ENCODE peak calls at places on chromosomes 2 and 18, in five cellular contexts. M is GM23248; K is HFFc6; O is mucosa of gallbladder; X is CD4-positive, alpha-beta T cell. V is an unnamed sample.

GRCh38 chr18:457120-457519 is 43.4 kb downstream of the COLEC12 start:
- DNase-seq in M (peak; percentile 85), K (no peak), O (peak; percentile 17), X (no peak), V (peak; percentile 77)

GRCh38 chr2:231276986-231277385 is 78.6 kb downstream of the ARMC9 start:
- DNase-seq in M (no peak), K (no peak), O (no peak), X (no peak), V (no peak)

GRCh38 chr2:161161074-161161577 is 898 bp downstream of the TANK start:
- DNase-seq in M (peak; percentile 37), K (no peak), O (no peak), X (no peak), V (no peak)

GRCh38 chr2:210421916-210422315 is 54.6 kb downstream of the LANCL1 start:
- DNase-seq in M (peak; percentile 23), K (no peak), O (no peak), X (no peak), V (peak; percentile 13)

GRCh38 chr2:94923196-94923595 is 52.0 kb downstream of the TEKT4 start:
- DNase-seq in M (peak; percentile 61), K (peak; percentile 55), O (no peak), X (no peak), V (no peak)

GRCh38 chr2:132400169-132400900 is 16.3 kb upstream of the GPR39 start:
- DNase-seq in M (peak; percentile 60), K (peak; percentile 67), O (no peak), X (no peak), V (peak; percentile 23)

GRCh38 chr2:132477962-132478361 is 61.4 kb downstream of the GPR39 start:
- DNase-seq in M (peak; percentile 82), K (peak; percentile 61), O (no peak), X (no peak), V (peak; percentile 74)

GRCh38 chr18:610214-610928 is 13.6 kb downstream of the CLUL1 start:
- DNase-seq in M (no peak), K (no peak), O (no peak), X (no peak), V (no peak)

GRCh38 chr2:128520787-128521186 is 202.1 kb upstream of the HS6ST1 start:
- DNase-seq in M (no peak), K (no peak), O (no peak), X (no peak), V (no peak)

GRCh38 chr2:188527110-188527509 is 235.4 kb downstream of the GULP1 start:
- DNase-seq in M (peak; percentile 19), K (no peak), O (no peak), X (no peak), V (no peak)

GRCh38 chr18:4931209-4931608 is 265.8 kb downstream of the AKAIN1 start:
- DNase-seq in M (no peak), K (no peak), O (no peak), X (no peak), V (no peak)

GRCh38 chr2:15626967-15627366 is 35.3 kb downstream of the DDX1 start:
- DNase-seq in M (no peak), K (no peak), O (no peak), X (no peak), V (no peak)

V was measured in AG20443.